ENCODE peak calls at places on chromosome 15, in eight cellular contexts. G, Y, K, V, O, M, I and Z are unnamed samples.

GRCh38 chr15:63560741-63561448 is 36.3 kb upstream of the FBXL22 start:
- DNase-seq in G (no peak), Y (no peak), K (no peak), V (no peak), O (no peak), M (no peak), I (no peak), Z (no peak)

GRCh38 chr15:48693474-48693873 is 48.0 kb upstream of the FBN1 start:
- DNase-seq in G (no peak), Y (no peak), K (no peak), V (no peak), O (peak; percentile 28), M (no peak), I (no peak), Z (no peak)

GRCh38 chr15:71079208-71080044 is 35.8 kb upstream of the THSD4 start:
- DNase-seq in G (no peak), Y (peak; percentile 55), K (no peak), V (no peak), O (peak; percentile 91), M (no peak), I (no peak), Z (peak; percentile 51)

GRCh38 chr15:100133981-100134711 is 207.6 kb downstream of the ADAMTS17 start:
- DNase-seq in G (no peak), Y (no peak), K (no peak), V (no peak), O (no peak), M (no peak), I (no peak), Z (no peak)

GRCh38 chr15:43209059-43209824 is 11.6 kb downstream of the EPB42 start:
- DNase-seq in G (no peak), Y (no peak), K (no peak), V (no peak), O (peak; percentile 12), M (no peak), I (no peak), Z (no peak)

GRCh38 chr15:31486506-31486905 is 159.9 kb downstream of the KLF13 start:
- DNase-seq in G (no peak), Y (no peak), K (no peak), V (no peak), O (no peak), M (no peak), I (no peak), Z (no peak)

GRCh38 chr15:60773893-60774292 is 295.0 kb upstream of the ICE2 start:
- DNase-seq in G (no peak), Y (no peak), K (no peak), V (no peak), O (no peak), M (no peak), I (no peak), Z (no peak)

GRCh38 chr15:37019479-37020433 is 80.6 kb downstream of the MEIS2 start:
- DNase-seq in G (no peak), Y (no peak), K (no peak), V (no peak), O (peak; percentile 64), M (no peak), I (no peak), Z (no peak)

GRCh38 chr15:44501768-44502366 is 35.1 kb upstream of the EIF3J start:
- DNase-seq in G (no peak), Y (no peak), K (no peak), V (no peak), O (peak; percentile 66), M (no peak), I (peak; percentile 14), Z (no peak)

GRCh38 chr15:74402873-74403589 is 30.7 kb downstream of the SEMA7A start:
- DNase-seq in G (no peak), Y (peak; percentile 61), K (no peak), V (no peak), O (no peak), M (no peak), I (no peak), Z (no peak)

GRCh38 chr15:70337292-70338186 is 239.8 kb upstream of the TLE3 start:
- DNase-seq in G (no peak), Y (no peak), K (no peak), V (no peak), O (no peak), M (no peak), I (no peak), Z (no peak)

GRCh38 chr15:91118796-91119590 is 18.9 kb downstream of the SV2B start:
- DNase-seq in G (no peak), Y (no peak), K (no peak), V (no peak), O (no peak), M (no peak), I (no peak), Z (no peak)

GRCh38 chr15:48929611-48930170 is 34.0 kb downstream of the SHC4 start:
- DNase-seq in G (no peak), Y (no peak), K (no peak), V (no peak), O (no peak), M (no peak), I (no peak), Z (no peak)

GRCh38 chr15:36882487-36883108 is 217.8 kb downstream of the MEIS2 start:
- DNase-seq in G (no peak), Y (peak; percentile 45), K (no peak), V (no peak), O (no peak), M (no peak), I (no peak), Z (no peak)

GRCh38 chr15:40767838-40768491 is 1.8 kb upstream of the C15orf62 start:
- DNase-seq in G (no peak), Y (no peak), K (no peak), V (no peak), O (no peak), M (no peak), I (no peak), Z (no peak)

GRCh38 chr15:57364282-57365007 is 11.9 kb upstream of the CGNL1 start:
- DNase-seq in G (no peak), Y (no peak), K (no peak), V (no peak), O (peak; percentile 55), M (no peak), I (no peak), Z (no peak)

GRCh38 chr15:66133247-66133646 is 120.3 kb downstream of the MEGF11 start:
- DNase-seq in G (no peak), Y (no peak), K (no peak), V (no peak), O (no peak), M (peak; percentile 67), I (no peak), Z (no peak)

GRCh38 chr15:55319537-55320325 is 709 bp downstream of the PIGB start:
- DNase-seq in G (no peak), Y (no peak), K (no peak), V (no peak), O (peak; percentile 26), M (no peak), I (no peak), Z (no peak)